ENCODE peak calls at places on chromosomes 6 and 20, in eight cellular contexts. B, Z, J, W, S, H, T and Y are unnamed samples. For H3K4me1, the result is how much of the 10 kb centered on the place peaks cover.

GRCh38 chr20:35601021-35601973 is 14.3 kb upstream of the SPAG4 start:
- DNase-seq in B (peak), Z (no peak), J (peak), W (peak), S (peak), H (peak), T (peak), Y (peak)

GRCh38 chr6:5359413-5359812 is 98.1 kb downstream of the FARS2 start:
- DNase-seq in B (no peak), Z (no peak), J (no peak), W (no peak), S (no peak), H (no peak), T (no peak), Y (no peak)

GRCh38 chr6:138456393-138456775 is 42.9 kb downstream of the NHSL1 start:
- DNase-seq in B (no peak), Z (no peak), J (no peak), W (no peak), S (no peak), H (no peak), T (no peak), Y (no peak)

GRCh38 chr6:25175216-25175615 is 104.0 kb upstream of the CARMIL1 start:
- DNase-seq in B (no peak), Z (peak), J (no peak), W (peak), S (no peak), H (no peak), T (no peak), Y (no peak)

GRCh38 chr6:89375427-89375868 is 22.9 kb upstream of the UBE2J1 start:
- DNase-seq in B (peak), Z (peak), J (peak), W (no peak), S (peak), H (no peak), T (peak), Y (peak)

GRCh38 chr20:51712501-51713212 is 55.5 kb downstream of the ATP9A start:
- DNase-seq in B (peak), Z (peak), J (no peak), W (peak), S (no peak), H (no peak), T (no peak), Y (no peak)

GRCh38 chr6:14863896-14864850 is 381.7 kb upstream of the JARID2 start:
- DNase-seq in B (peak), Z (no peak), J (no peak), W (no peak), S (no peak), H (no peak), T (no peak), Y (no peak)

GRCh38 chr6:117309613-117310012 is 44.3 kb downstream of the VGLL2 start:
- DNase-seq in B (no peak), Z (peak), J (no peak), W (no peak), S (no peak), H (no peak), T (no peak), Y (no peak)

GRCh38 chr6:120938876-120939231 is 395.4 kb downstream of the TBC1D32 start:
- DNase-seq in B (no peak), Z (no peak), J (no peak), W (no peak), S (no peak), H (no peak), T (no peak), Y (no peak)

GRCh38 chr6:89311853-89312531 is 3.1 kb downstream of the GABRR2 start:
- DNase-seq in B (peak), Z (peak), J (peak), W (peak), S (peak), H (peak), T (peak), Y (no peak)

GRCh38 chr6:44606506-44606905 is 219.0 kb downstream of the CDC5L start:
- DNase-seq in B (no peak), Z (no peak), J (peak), W (no peak), S (peak), H (no peak), T (no peak), Y (no peak)

GRCh38 chr6:36536873-36537547 is 10.3 kb downstream of the STK38 start:
- DNase-seq in B (no peak), Z (peak), J (no peak), W (no peak), S (no peak), H (no peak), T (no peak), Y (no peak)

GRCh38 chr20:63177134-63177784 is 38.7 kb downstream of the YTHDF1 start:
- DNase-seq in B (peak), Z (no peak), J (no peak), W (no peak), S (no peak), H (no peak), T (no peak), Y (no peak)

GRCh38 chr6:165056292-165056691 is 253.1 kb downstream of the C6orf118 start:
- DNase-seq in B (no peak), Z (no peak), J (no peak), W (no peak), S (no peak), H (no peak), T (no peak), Y (no peak)

GRCh38 chr6:75747985-75748742 is 875 bp upstream of the MYO6 start:
- DNase-seq in B (no peak), Z (peak), J (no peak), W (no peak), S (no peak), H (no peak), T (no peak), Y (no peak)

GRCh38 chr6:11206576-11206975 is 25.9 kb downstream of the NEDD9 start:
- DNase-seq in B (no peak), Z (peak), J (no peak), W (no peak), S (no peak), H (no peak), T (no peak), Y (no peak)

GRCh38 chr6:72271531-72271930 is 350.3 kb upstream of the KCNQ5 start:
- DNase-seq in B (no peak), Z (no peak), J (no peak), W (no peak), S (no peak), H (no peak), T (no peak), Y (no peak)

GRCh38 chr6:139801571-139802321 is 427.3 kb upstream of the CITED2 start:
- DNase-seq in B (peak), Z (no peak), J (no peak), W (peak), S (no peak), H (no peak), T (no peak), Y (no peak)

GRCh38 chr6:157328108-157328692 is 4.9 kb upstream of the TMEM242 start:
- DNase-seq in B (no peak), Z (peak), J (no peak), W (peak), S (no peak), H (no peak), T (no peak), Y (no peak)

GRCh38 chr20:48638546-48638945 is 189.3 kb downstream of the PREX1 start:
- DNase-seq in B (no peak), Z (peak), J (no peak), W (peak), S (no peak), H (no peak), T (no peak), Y (no peak)

GRCh38 chr20:22962567-22963439 is 72.3 kb upstream of the SSTR4 start:
- DNase-seq in B (no peak), Z (peak), J (no peak), W (no peak), S (no peak), H (no peak), T (no peak), Y (no peak)

GRCh38 chr20:20277772-20278382 is 90.0 kb upstream of the INSM1 start:
- DNase-seq in B (no peak), Z (no peak), J (peak), W (no peak), S (peak), H (no peak), T (no peak), Y (no peak)

GRCh38 chr20:16714242-16714641 is 15.6 kb upstream of the SNRPB2 start:
- DNase-seq in B (no peak), Z (no peak), J (no peak), W (no peak), S (no peak), H (no peak), T (no peak), Y (no peak)

GRCh38 chr6:25583099-25583498 is 68.9 kb upstream of the SCGN start:
- DNase-seq in B (no peak), Z (no peak), J (no peak), W (no peak), S (no peak), H (no peak), T (no peak), Y (no peak)

GRCh38 chr6:29953706-29954105 is 11.4 kb downstream of the HLA-A start:
- DNase-seq in B (no peak), Z (no peak), J (no peak), W (no peak), S (no peak), H (no peak), T (no peak), Y (no peak)

GRCh38 chr20:17612287-17612974 is 42.6 kb downstream of the DSTN start:
- DNase-seq in B (peak), Z (no peak), J (no peak), W (peak), S (no peak), H (peak), T (no peak), Y (no peak)

GRCh38 chr6:37502703-37503485 is 3.2 kb upstream of the CCDC167 start:
- DNase-seq in B (no peak), Z (no peak), J (no peak), W (no peak), S (no peak), H (no peak), T (no peak), Y (peak)

GRCh38 chr6:154343473-154344308 is 12.9 kb downstream of the IPCEF1 start:
- DNase-seq in B (peak), Z (peak), J (peak), W (peak), S (no peak), H (no peak), T (peak), Y (no peak)

GRCh38 chr6:131669891-131670290 is 31.3 kb downstream of the OR2A4 start:
- DNase-seq in B (no peak), Z (no peak), J (no peak), W (no peak), S (no peak), H (no peak), T (no peak), Y (no peak)

GRCh38 chr20:43529457-43530153 is 22.1 kb downstream of the L3MBTL1 start:
- DNase-seq in B (no peak), Z (no peak), J (no peak), W (no peak), S (no peak), H (no peak), T (no peak), Y (no peak)

GRCh38 chr6:121549741-121550140 is 114.3 kb downstream of the GJA1 start:
- DNase-seq in B (no peak), Z (peak), J (no peak), W (peak), S (no peak), H (no peak), T (no peak), Y (no peak)

GRCh38 chr6:146850238-146850896 is 251.6 kb downstream of the ADGB start:
- DNase-seq in B (no peak), Z (peak), J (no peak), W (peak), S (no peak), H (no peak), T (no peak), Y (no peak)

GRCh38 chr20:25503946-25504345 is 81.4 kb downstream of the NINL start:
- DNase-seq in B (no peak), Z (no peak), J (no peak), W (no peak), S (no peak), H (no peak), T (no peak), Y (no peak)

GRCh38 chr20:59163641-59164530 is at the start of gene ZNF831:
- DNase-seq in B (no peak), Z (no peak), J (no peak), W (no peak), S (no peak), H (no peak), T (no peak), Y (no peak)

GRCh38 chr20:55584307-55584706 is 421.0 kb downstream of the CBLN4 start:
- DNase-seq in B (no peak), Z (no peak), J (no peak), W (no peak), S (no peak), H (no peak), T (no peak), Y (no peak)

GRCh38 chr6:82910394-82910793 is 155.2 kb downstream of the UBE3D start:
- DNase-seq in B (no peak), Z (no peak), J (no peak), W (no peak), S (no peak), H (no peak), T (no peak), Y (no peak)

GRCh38 chr6:132728616-132729015 is 14.8 kb upstream of the VNN1 start:
- DNase-seq in B (peak), Z (peak), J (no peak), W (no peak), S (no peak), H (no peak), T (no peak), Y (no peak)

DNA sequence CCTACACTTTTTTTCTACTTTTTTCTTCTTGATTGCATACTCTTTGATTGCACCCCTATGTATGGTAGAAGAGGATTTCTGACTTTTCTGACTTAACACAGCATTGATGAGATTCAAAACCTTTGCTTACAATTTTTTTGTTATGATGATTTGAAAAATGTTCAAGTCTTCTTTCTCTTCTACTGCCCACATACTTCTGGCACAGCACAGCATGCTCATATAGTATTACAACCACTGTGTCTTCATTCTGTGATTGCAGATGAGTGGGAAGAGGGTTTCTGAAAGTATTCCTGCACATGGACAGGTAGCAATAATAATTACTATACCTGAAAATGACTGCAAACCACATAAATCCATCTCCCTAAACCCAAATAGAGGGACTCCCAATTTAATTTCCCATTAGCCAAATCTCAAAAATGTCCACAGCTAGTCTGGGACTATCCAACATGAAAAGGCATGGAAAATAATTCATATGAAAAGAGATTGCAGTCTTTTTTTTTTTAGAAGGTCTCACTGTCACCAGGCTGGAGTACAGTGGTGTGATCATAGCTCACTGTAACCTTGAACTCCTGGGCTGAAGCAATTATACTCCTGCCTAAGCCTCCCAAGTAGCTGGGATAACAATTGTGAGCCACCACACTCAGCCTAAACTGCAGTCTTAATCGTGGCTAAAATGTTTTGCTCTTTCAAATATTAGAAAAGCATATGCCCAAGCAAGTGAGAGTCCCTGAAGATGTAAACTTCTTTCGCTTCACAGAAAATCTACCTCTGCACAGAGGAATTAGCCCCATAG is 15.9 kb upstream of the TENT5A start:
- DNase-seq in B (no peak), Z (no peak), J (no peak), W (peak), S (no peak), H (no peak), T (no peak), Y (no peak)
- H3K4me1 ChIP-seq in B (under half), Z (half or more), J (under half), W (under half), S (under half), H (under half), T (under half), Y (under half)

GRCh38 chr6:166650047-166650446 is 23.0 kb upstream of the RPS6KA2 start:
- DNase-seq in B (no peak), Z (no peak), J (no peak), W (no peak), S (no peak), H (no peak), T (no peak), Y (no peak)
- H3K4me1 ChIP-seq in B (under half), Z (under half), J (under half), W (under half), S (under half), H (under half), T (under half), Y (under half)

DNA sequence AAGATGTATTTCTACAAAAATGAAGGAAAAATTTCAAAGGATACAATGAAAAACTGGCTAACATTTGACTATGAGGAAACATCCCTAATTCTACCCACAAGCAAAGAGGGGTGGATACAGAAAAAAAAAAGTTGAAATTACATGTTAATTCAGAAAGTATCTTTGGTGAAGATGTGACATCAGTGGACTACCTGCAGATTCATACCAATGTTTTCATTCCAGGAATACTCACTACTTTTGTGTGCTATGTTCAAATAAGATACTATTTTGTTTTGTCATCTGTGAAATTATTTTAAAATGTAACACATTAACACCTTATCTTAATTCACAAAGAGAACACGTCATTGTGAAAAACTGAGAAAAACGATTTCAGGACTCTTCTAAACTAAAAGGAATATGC is 159.3 kb upstream of the SHLD1 start:
- DNase-seq in B (no peak), Z (no peak), J (no peak), W (no peak), S (no peak), H (no peak), T (no peak), Y (no peak)
- H3K4me1 ChIP-seq in B (under half), Z (under half), J (under half), W (under half), S (under half), H (under half), T (under half), Y (under half)

GRCh38 chr20:45991616-45992015 is 17.1 kb upstream of the MMP9 start:
- DNase-seq in B (no peak), Z (no peak), J (no peak), W (no peak), S (no peak), H (peak), T (no peak), Y (no peak)

GRCh38 chr20:45997187-45997586 is 11.5 kb upstream of the MMP9 start:
- DNase-seq in B (no peak), Z (no peak), J (no peak), W (no peak), S (no peak), H (no peak), T (no peak), Y (no peak)

GRCh38 chr20:45993197-45993951 is 15.3 kb upstream of the MMP9 start:
- DNase-seq in B (peak), Z (peak), J (no peak), W (peak), S (no peak), H (no peak), T (peak), Y (no peak)

GRCh38 chr20:45995213-45996097 is 13.3 kb upstream of the MMP9 start:
- DNase-seq in B (peak), Z (peak), J (no peak), W (no peak), S (no peak), H (no peak), T (no peak), Y (no peak)

GRCh38 chr20:45994761-45995160 is 13.9 kb upstream of the MMP9 start:
- DNase-seq in B (no peak), Z (no peak), J (no peak), W (no peak), S (no peak), H (no peak), T (no peak), Y (no peak)
- H3K4me1 ChIP-seq in B (under half), Z (under half), J (under half), W (under half), S (under half), H (under half), T (under half), Y (under half)